ENCODE peak calls at places on chromosomes 6 and 20, in six cellular contexts. R is CD8-positive, alpha-beta memory T cell; J is heart right ventricle; O is thyroid gland; C is adipocyte; F is left lung. B is an unnamed sample.

GRCh38 chr6:69631552-69632346 is 165.1 kb downstream of the LMBRD1 start:
- DNase-seq in R (no peak), J (no peak), O (no peak), C (no peak), F (no peak), B (no peak)

GRCh38 chr20:12395404-12396159 is 477.9 kb downstream of the BTBD3 start:
- DNase-seq in R (no peak), J (no peak), O (no peak), C (no peak), F (no peak), B (no peak)

GRCh38 chr6:111105578-111105977 is 18.3 kb downstream of the SLC16A10 start:
- DNase-seq in R (no peak), J (peak; percentile 75), O (peak; percentile 97), C (no peak), F (peak; percentile 85), B (peak; percentile 78)

GRCh38 chr20:2515203-2515602 is 6.5 kb upstream of the ZNF343 start:
- DNase-seq in R (no peak), J (no peak), O (no peak), C (peak; percentile 58), F (no peak), B (no peak)

GRCh38 chr6:134436950-134437349 is 119.0 kb upstream of the SGK1 start:
- DNase-seq in R (no peak), J (no peak), O (no peak), C (peak; percentile 75), F (no peak), B (no peak)

GRCh38 chr6:90101403-90101802 is 195.2 kb downstream of the BACH2 start:
- DNase-seq in R (no peak), J (no peak), O (no peak), C (no peak), F (no peak), B (no peak)

GRCh38 chr20:45545754-45546453 is 1.3 kb downstream of the EPPIN start:
- DNase-seq in R (no peak), J (no peak), O (peak; percentile 3), C (peak; percentile 55), F (no peak), B (no peak)

GRCh38 chr6:116218172-116218633 is 35.7 kb downstream of the TSPYL4 start:
- DNase-seq in R (no peak), J (no peak), O (no peak), C (peak; percentile 84), F (no peak), B (no peak)

GRCh38 chr6:46549155-46549554 is 57.9 kb upstream of the RCAN2 start:
- DNase-seq in R (no peak), J (no peak), O (no peak), C (no peak), F (no peak), B (no peak)

GRCh38 chr6:70280462-70280861 is 22.4 kb downstream of the COL9A1 start:
- DNase-seq in R (no peak), J (no peak), O (no peak), C (no peak), F (peak; percentile 55), B (peak; percentile 69)

GRCh38 chr20:50366270-50367103 is 143.7 kb upstream of the PTPN1 start:
- DNase-seq in R (no peak), J (peak; percentile 48), O (peak; percentile 87), C (peak; percentile 50), F (no peak), B (peak; percentile 94)

GRCh38 chr20:53723045-53723444 is 129.4 kb upstream of the ZNF217 start:
- DNase-seq in R (no peak), J (no peak), O (no peak), C (no peak), F (no peak), B (no peak)

GRCh38 chr20:25304025-25304549 is 56.2 kb downstream of the PYGB start:
- DNase-seq in R (no peak), J (no peak), O (no peak), C (no peak), F (peak; percentile 73), B (no peak)

GRCh38 chr20:22382742-22383141 is 201.6 kb downstream of the FOXA2 start:
- DNase-seq in R (no peak), J (no peak), O (no peak), C (no peak), F (no peak), B (no peak)

GRCh38 chr6:50030777-50031562 is 9.2 kb upstream of the DEFB110 start:
- DNase-seq in R (no peak), J (no peak), O (peak; percentile 58), C (no peak), F (no peak), B (no peak)

GRCh38 chr6:107667790-107668189 is 156.3 kb downstream of the SCML4 start:
- DNase-seq in R (no peak), J (no peak), O (no peak), C (no peak), F (no peak), B (no peak)

GRCh38 chr6:20599302-20600051 is 65.2 kb downstream of the CDKAL1 start:
- DNase-seq in R (no peak), J (no peak), O (no peak), C (no peak), F (no peak), B (no peak)

GRCh38 chr6:10368841-10369240 is 46.0 kb downstream of the TFAP2A start:
- DNase-seq in R (no peak), J (no peak), O (no peak), C (no peak), F (no peak), B (no peak)

GRCh38 chr20:58847483-58847882 is 3.2 kb downstream of the GNAS-AS1 start:
- DNase-seq in R (no peak), J (no peak), O (no peak), C (no peak), F (no peak), B (no peak)

GRCh38 chr6:88982720-88983119 is 19.3 kb upstream of the RNGTT start:
- DNase-seq in R (no peak), J (peak; percentile 35), O (peak; percentile 61), C (peak; percentile 92), F (no peak), B (peak; percentile 73)

GRCh38 chr6:167113047-167113446 is 9.8 kb upstream of the CCR6 start:
- DNase-seq in R (no peak), J (no peak), O (no peak), C (no peak), F (no peak), B (no peak)

GRCh38 chr20:4858000-4858399 is 136.3 kb downstream of the PRND start:
- DNase-seq in R (no peak), J (no peak), O (no peak), C (no peak), F (no peak), B (no peak)

GRCh38 chr6:107656883-107657282 is 167.0 kb downstream of the SOBP start:
- DNase-seq in R (no peak), J (peak; percentile 30), O (no peak), C (no peak), F (no peak), B (no peak)

GRCh38 chr6:11830105-11830504 is 51.5 kb upstream of the ADTRP start:
- DNase-seq in R (no peak), J (no peak), O (no peak), C (no peak), F (no peak), B (peak; percentile 65)

GRCh38 chr20:45347936-45348809 is at the start of gene SDC4:
- DNase-seq in R (peak; percentile 65), J (peak; percentile 61), O (peak; percentile 71), C (peak; percentile 88), F (peak; percentile 88), B (peak; percentile 75)

GRCh38 chr6:8113260-8113659 is 10.9 kb upstream of the EEF1E1 start:
- DNase-seq in R (no peak), J (no peak), O (no peak), C (peak; percentile 73), F (no peak), B (no peak)

GRCh38 chr6:79384845-79385244 is 150.4 kb upstream of the HMGN3 start:
- DNase-seq in R (no peak), J (no peak), O (peak; percentile 9), C (no peak), F (no peak), B (peak; percentile 8)

GRCh38 chr6:43120938-43121913 is 45.1 kb downstream of the PTK7 start:
- DNase-seq in R (no peak), J (peak; percentile 32), O (peak; percentile 25), C (peak; percentile 99), F (no peak), B (peak; percentile 29)
- H3K4me1 ChIP-seq in R (no peaks in the 10 kb centered on the region), J (peaks cover 17% of the 10 kb centered on the region), O (no peaks in the 10 kb centered on the region), C (peaks cover 69% of the 10 kb centered on the region), F (peaks cover 30% of the 10 kb centered on the region), B (no peaks in the 10 kb centered on the region)

GRCh38 chr20:41044409-41045062 is 15.9 kb downstream of the TOP1 start:
- DNase-seq in R (no peak), J (no peak), O (no peak), C (no peak), F (no peak), B (no peak)
- H3K4me1 ChIP-seq in R (peaks cover 80% of the 10 kb centered on the region), J (peaks cover 65% of the 10 kb centered on the region), O (peaks cover 34% of the 10 kb centered on the region), C (peaks cover 35% of the 10 kb centered on the region), F (peaks cover 72% of the 10 kb centered on the region), B (peaks cover 62% of the 10 kb centered on the region)

GRCh38 chr6:159252955-159253508 is 83.8 kb downstream of the FNDC1 start:
- DNase-seq in R (no peak), J (no peak), O (peak; percentile 36), C (peak; percentile 56), F (no peak), B (peak; percentile 16)

GRCh38 chr6:159254186-159254585 is 85.0 kb downstream of the FNDC1 start:
- DNase-seq in R (no peak), J (no peak), O (no peak), C (peak; percentile 19), F (no peak), B (no peak)

GRCh38 chr6:159250633-159251032 is 81.4 kb downstream of the FNDC1 start:
- DNase-seq in R (no peak), J (no peak), O (no peak), C (no peak), F (no peak), B (no peak)

GRCh38 chr6:159249752-159250151 is 80.6 kb downstream of the FNDC1 start:
- DNase-seq in R (no peak), J (no peak), O (peak; percentile 6), C (no peak), F (no peak), B (no peak)

DNA sequence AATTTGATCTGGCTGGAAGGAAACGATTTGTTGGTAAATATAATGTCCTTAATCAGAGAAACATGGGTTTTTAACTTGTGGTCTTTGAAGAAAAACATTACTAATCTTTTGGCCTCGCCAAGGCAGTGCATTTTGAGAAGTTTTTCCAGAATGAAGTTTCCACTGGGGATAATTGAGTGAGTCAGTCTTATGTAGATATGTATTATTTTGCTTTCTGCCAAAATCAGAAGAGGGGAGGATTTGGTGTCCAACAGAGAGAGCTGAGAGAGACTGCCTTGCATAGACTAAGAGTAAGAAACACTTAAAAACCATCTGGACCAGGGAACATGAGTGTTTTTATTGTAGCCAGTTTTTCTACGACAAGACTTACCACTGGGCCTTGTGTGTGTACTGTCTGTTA is 80.0 kb downstream of the FNDC1 start:
- DNase-seq in R (no peak), J (no peak), O (no peak), C (peak; percentile 61), F (no peak), B (no peak)
- H3K4me1 ChIP-seq in R (no peaks in the 10 kb centered on the region), J (peaks cover 3% of the 10 kb centered on the region), O (peaks cover 18% of the 10 kb centered on the region), C (peaks cover 35% of the 10 kb centered on the region), F (no peaks in the 10 kb centered on the region), B (no peaks in the 10 kb centered on the region)

DNA sequence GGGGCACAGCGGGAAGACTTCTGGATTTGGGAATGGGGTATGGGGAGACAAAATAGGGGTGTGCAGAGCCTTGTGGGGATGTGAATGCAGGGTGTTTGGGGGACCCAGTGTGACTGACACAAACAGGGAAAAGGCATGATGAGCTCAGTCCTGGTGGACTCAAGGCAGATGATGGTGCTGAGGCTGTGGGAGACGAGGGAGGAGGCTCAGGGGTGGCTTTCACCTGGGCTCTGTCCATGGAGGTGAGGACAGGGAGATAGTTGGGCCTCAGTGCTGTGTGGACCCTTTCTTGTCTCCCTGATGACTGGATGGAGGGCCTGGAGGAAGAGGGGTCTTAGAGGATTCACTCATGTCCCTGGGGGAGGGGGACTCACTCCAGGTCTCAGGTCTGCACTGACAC is 26.2 kb upstream of the MICB start:
- DNase-seq in R (no peak), J (no peak), O (no peak), C (no peak), F (no peak), B (no peak)
- H3K4me1 ChIP-seq in R (peaks cover 58% of the 10 kb centered on the region), J (peaks cover 41% of the 10 kb centered on the region), O (no peaks in the 10 kb centered on the region), C (no peaks in the 10 kb centered on the region), F (peaks cover 39% of the 10 kb centered on the region), B (no peaks in the 10 kb centered on the region)

B was measured in body of pancreas.